ENCODE peak calls at places on chromosomes 7 and 10, in seven cellular contexts. J is esophagus squamous epithelium; M is cardiac septum; K is SJSA1; Y is CD4-positive, alpha-beta T cell; C is tibial nerve; B is NCI-H526 treated with DMSO at 0.1 percent for 48 hours. P is an unnamed sample.
A peak's percentile ranks its signal among the peaks of the same experiment; 100 is the strongest.

GRCh38 chr7:100118388-100119074 is 627 bp downstream of the TAF6 start:
- DNase-seq in J (no peak), M (no peak), K (no peak), Y (no peak), C (no peak), B (peak; percentile 68), P (no peak)

GRCh38 chr10:72044417-72045041 is 43.8 kb downstream of the SPOCK2 start:
- DNase-seq in J (no peak), M (no peak), K (no peak), Y (no peak), C (no peak), B (no peak), P (no peak)

GRCh38 chr10:110209399-110209925 is 2.1 kb downstream of the MXI1 start:
- DNase-seq in J (no peak), M (no peak), K (peak; percentile 69), Y (peak; percentile 86), C (no peak), B (peak; percentile 51), P (no peak)

GRCh38 chr10:77104459-77104980 is 533.1 kb downstream of the KCNMA1 start:
- DNase-seq in J (no peak), M (no peak), K (no peak), Y (no peak), C (peak; percentile 71), B (no peak), P (no peak)

GRCh38 chr7:99794585-99795502 is 10.9 kb upstream of the CYP3A4 start:
- DNase-seq in J (no peak), M (no peak), K (no peak), Y (no peak), C (no peak), B (no peak), P (no peak)

GRCh38 chr10:125473138-125473793 is 209.7 kb downstream of the TEX36 start:
- DNase-seq in J (no peak), M (no peak), K (no peak), Y (no peak), C (no peak), B (no peak), P (no peak)

GRCh38 chr7:919924-920341 is 34.5 kb downstream of the ADAP1 start:
- DNase-seq in J (no peak), M (peak; percentile 54), K (peak; percentile 29), Y (no peak), C (peak; percentile 8), B (no peak), P (no peak)

GRCh38 chr7:75655536-75655935 is 83.2 kb downstream of the HIP1 start:
- DNase-seq in J (no peak), M (no peak), K (no peak), Y (no peak), C (no peak), B (no peak), P (no peak)